ENCODE peak calls at places on chromosome 11, in six cellular contexts. Q is mesenchymal stem cell, L is H1, F is IMR-90, S is neuronal stem cell, W is trophoblast cell. M is an unnamed sample.

GRCh38 chr11:76910620-76911414 is 50.1 kb downstream of the ACER3 start:
- DNase-seq in Q (peak; percentile 26), L (no peak), F (no peak), S (no peak), W (no peak), M (peak; percentile 38)

GRCh38 chr11:44759743-44760476 is 33.1 kb downstream of the TSPAN18 start:
- DNase-seq in Q (no peak), L (no peak), F (no peak), S (no peak), W (no peak), M (peak; percentile 17)

GRCh38 chr11:132451942-132452601 is 1080.2 kb downstream of the OPCML start:
- DNase-seq in Q (no peak), L (peak; percentile 23), F (no peak), S (peak; percentile 41), W (no peak), M (no peak)

GRCh38 chr11:1568451-1568911 is 3.6 kb downstream of the DUSP8 start:
- DNase-seq in Q (no peak), L (no peak), F (no peak), S (no peak), W (no peak), M (peak; percentile 84)

GRCh38 chr11:75706260-75706729 is 11.3 kb upstream of the MOGAT2 start:
- DNase-seq in Q (peak; percentile 70), L (peak; percentile 49), F (peak; percentile 64), S (peak; percentile 67), W (peak; percentile 28), M (peak; percentile 87)

GRCh38 chr11:62555464-62556092 is 9.0 kb upstream of the AHNAK start:
- DNase-seq in Q (no peak), L (no peak), F (peak; percentile 30), S (no peak), W (no peak), M (no peak)

GRCh38 chr11:118227865-118228785 is 3.3 kb upstream of the JAML start:
- DNase-seq in Q (no peak), L (no peak), F (no peak), S (no peak), W (no peak), M (no peak)

GRCh38 chr11:81578571-81578970 is 1155.1 kb downstream of the FAM181B start:
- DNase-seq in Q (no peak), L (no peak), F (no peak), S (no peak), W (no peak), M (no peak)

GRCh38 chr11:67464411-67465189 is 4.5 kb downstream of the TMEM134 start:
- DNase-seq in Q (peak; percentile 66), L (peak; percentile 63), F (peak; percentile 42), S (peak; percentile 70), W (peak; percentile 91), M (peak; percentile 95)

GRCh38 chr11:67404515-67405195 is 772 bp downstream of the TBC1D10C start:
- DNase-seq in Q (no peak), L (no peak), F (no peak), S (no peak), W (no peak), M (no peak)

GRCh38 chr11:17633279-17633986 is 85.9 kb upstream of the MYOD1 start:
- DNase-seq in Q (no peak), L (no peak), F (no peak), S (no peak), W (no peak), M (no peak)

DNA sequence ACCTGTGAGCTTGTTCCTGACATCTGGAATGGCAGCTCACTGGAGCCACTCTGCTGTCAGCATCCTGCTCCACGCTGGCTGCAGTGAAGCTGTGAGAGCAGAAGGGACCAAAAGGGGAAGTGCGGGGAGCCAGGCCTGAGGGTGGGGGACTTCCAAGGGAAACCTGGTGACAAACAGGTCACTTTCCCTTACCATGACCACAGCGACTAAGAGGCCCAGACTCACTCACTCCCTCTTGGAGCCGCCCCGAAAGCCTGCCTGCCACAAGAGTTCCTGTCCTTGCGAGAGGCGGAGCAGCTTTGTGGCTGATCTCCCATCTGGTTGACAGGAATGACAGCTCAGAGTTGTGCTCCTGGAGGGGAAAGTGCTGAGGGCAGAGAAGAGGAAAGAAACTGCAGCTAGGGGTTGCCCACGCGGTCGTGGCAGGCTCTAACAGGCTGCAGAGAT is 183.8 kb upstream of the NTM start:
- DNase-seq in Q (no peak), L (no peak), F (no peak), S (no peak), W (no peak), M (peak; percentile 56)
- H2AFZ ChIP-seq in Q (no peak overlapping the region), L (no peak overlapping the region), F (peak overlapping the region; percentile 34), S (no peak overlapping the region), W (no peak overlapping the region), M (no peak overlapping the region)

GRCh38 chr11:11661356-11662040 is 39.7 kb upstream of the GALNT18 start:
- DNase-seq in Q (no peak), L (no peak), F (no peak), S (no peak), W (no peak), M (no peak)

GRCh38 chr11:11662578-11662977 is 40.8 kb upstream of the GALNT18 start:
- DNase-seq in Q (no peak), L (no peak), F (no peak), S (no peak), W (no peak), M (no peak)

GRCh38 chr11:11659567-11660341 is 37.9 kb upstream of the GALNT18 start:
- DNase-seq in Q (no peak), L (no peak), F (no peak), S (no peak), W (no peak), M (no peak)

GRCh38 chr11:11660351-11660750 is 38.5 kb upstream of the GALNT18 start:
- DNase-seq in Q (no peak), L (no peak), F (no peak), S (no peak), W (no peak), M (no peak)

GRCh38 chr11:11657101-11657935 is 35.5 kb upstream of the GALNT18 start:
- DNase-seq in Q (no peak), L (no peak), F (no peak), S (no peak), W (no peak), M (no peak)
- H4K91ac ChIP-seq in Q (no peak overlapping the region), L (no peak overlapping the region), F (no peak overlapping the region), S (no peak overlapping the region), W (no peak overlapping the region), M (no peak overlapping the region)

GRCh38 chr11:65709661-65710060 is 2.4 kb upstream of the KAT5 start:
- DNase-seq in Q (no peak), L (no peak), F (no peak), S (no peak), W (peak; percentile 93), M (peak; percentile 27)

GRCh38 chr11:65713212-65713969 is 1.3 kb downstream of the KAT5 start:
- DNase-seq in Q (no peak), L (no peak), F (no peak), S (no peak), W (no peak), M (no peak)

GRCh38 chr11:65712633-65713076 is 603 bp downstream of the KAT5 start:
- DNase-seq in Q (no peak), L (no peak), F (no peak), S (no peak), W (no peak), M (no peak)

GRCh38 chr11:65710424-65710823 is 1.6 kb upstream of the KAT5 start:
- DNase-seq in Q (no peak), L (no peak), F (no peak), S (no peak), W (peak; percentile 39), M (no peak)

DNA sequence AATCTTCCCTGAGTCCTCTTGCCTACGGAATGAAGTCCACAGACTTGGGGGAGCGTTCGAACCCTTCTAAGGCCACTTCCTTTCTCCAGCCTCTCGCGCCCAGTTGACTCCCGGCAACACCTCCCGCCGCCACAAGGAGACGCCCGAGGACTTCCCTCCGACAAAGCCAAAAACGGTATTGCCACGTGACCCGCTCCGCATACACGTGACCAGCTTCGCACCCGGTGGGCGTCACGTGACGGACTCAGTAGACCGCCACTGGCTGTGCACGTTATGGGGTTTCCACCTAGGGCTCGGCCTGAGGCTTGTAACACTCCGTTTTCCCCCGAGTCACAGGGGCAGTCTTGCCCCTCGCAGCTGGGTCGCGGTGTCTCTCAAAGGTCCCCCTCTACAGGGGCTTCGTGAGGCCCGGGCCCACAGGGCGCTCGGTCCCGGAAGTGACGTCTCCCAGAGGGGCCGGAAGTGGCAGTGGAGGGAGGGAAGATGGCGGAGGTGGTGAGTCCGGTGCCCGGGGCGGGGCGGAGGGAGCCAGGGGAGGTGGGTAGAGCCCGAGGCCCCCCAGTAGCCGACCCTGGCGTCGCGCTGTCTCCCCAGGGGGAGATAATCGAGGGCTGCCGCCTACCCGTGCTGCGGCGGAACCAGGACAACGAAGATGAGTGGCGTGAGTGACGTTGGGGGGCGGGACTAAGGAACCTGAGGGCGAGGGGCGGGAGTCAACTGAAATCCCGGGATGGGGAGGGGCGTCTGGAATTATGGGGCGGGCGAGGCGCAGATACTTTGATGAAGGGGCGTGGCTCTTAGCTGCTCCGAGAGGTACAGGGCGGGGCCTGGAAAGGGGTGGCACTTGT is at the start of gene KAT5:
- DNase-seq in Q (peak; percentile 98), L (peak; percentile 91), F (peak; percentile 98), S (peak; percentile 99), W (peak; percentile 98), M (peak; percentile 99)
- H2AFZ ChIP-seq in Q (peak within 1 kb of the TSS; percentile 85), L (peak within 1 kb of the TSS; percentile 96), F (peak within 1 kb of the TSS; percentile 100), S (peak within 1 kb of the TSS; percentile 95), W (peak within 1 kb of the TSS; percentile 94), M (no peak within 1 kb of the TSS)

GRCh38 chr11:68667511-68668253 is 16.7 kb upstream of the GAL start:
- DNase-seq in Q (no peak), L (no peak), F (no peak), S (no peak), W (no peak), M (no peak)

GRCh38 chr11:68673291-68673930 is 10.9 kb upstream of the GAL start:
- DNase-seq in Q (no peak), L (no peak), F (no peak), S (no peak), W (no peak), M (no peak)

GRCh38 chr11:68669301-68670090 is 14.8 kb upstream of the GAL start:
- DNase-seq in Q (no peak), L (no peak), F (no peak), S (no peak), W (no peak), M (no peak)

GRCh38 chr11:68666854-68667253 is 17.5 kb upstream of the GAL start:
- DNase-seq in Q (no peak), L (no peak), F (no peak), S (no peak), W (no peak), M (no peak)

DNA sequence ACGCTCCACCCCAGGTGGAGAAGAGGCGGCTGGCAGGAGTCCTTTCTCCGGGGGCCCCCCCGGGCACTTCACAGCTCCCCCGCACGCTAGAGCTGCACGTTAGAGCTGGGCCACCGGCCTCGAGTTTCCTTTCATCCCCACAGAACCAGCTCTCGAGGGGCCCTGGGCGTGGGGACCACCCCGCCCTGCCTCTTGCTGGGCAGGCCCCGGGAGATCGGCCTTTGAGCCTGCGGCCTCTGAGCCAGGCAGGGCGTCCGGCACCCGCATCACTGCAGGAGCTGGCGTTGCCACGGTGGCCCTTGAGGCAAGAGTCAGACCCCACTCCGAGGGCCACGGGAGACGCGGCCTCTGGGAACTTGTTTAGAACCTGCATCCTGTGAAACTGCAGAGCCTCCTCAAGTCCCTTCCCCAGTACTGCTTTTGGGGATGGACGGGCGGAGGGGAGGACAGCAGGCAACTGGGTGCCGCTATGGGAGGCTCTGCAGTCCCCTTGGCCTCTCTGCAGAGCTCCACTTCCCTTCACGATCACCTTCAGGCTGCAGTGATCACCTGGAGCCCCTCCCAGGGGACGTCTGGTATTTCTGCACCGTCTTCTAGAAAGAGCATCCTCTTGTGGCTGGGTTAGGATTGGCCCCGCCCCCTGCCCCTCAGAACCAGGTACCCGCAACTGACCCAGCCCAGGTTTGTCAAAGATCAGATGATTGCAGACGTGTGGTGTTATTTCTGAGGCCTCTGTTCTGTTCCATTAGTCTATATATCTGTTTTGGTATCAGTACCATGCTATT is 13.9 kb upstream of the GAL start:
- DNase-seq in Q (no peak), L (no peak), F (no peak), S (no peak), W (no peak), M (peak; percentile 67)
- H4K91ac ChIP-seq in Q (no peak overlapping the region), L (no peak overlapping the region), F (no peak overlapping the region), S (no peak overlapping the region), W (no peak overlapping the region), M (no peak overlapping the region)

M was measured in H9.